ENCODE peak calls at places on chromosome 22, in four cellular contexts. V is HepG2, T is HCT116, A is K562. S is an unnamed sample.

GRCh38 chr22:28398987-28399386 is 280.7 kb downstream of the TTC28 start:
- DNase-seq in T (no peak), A (no peak), V (no peak), S (no peak)

GRCh38 chr22:32826537-32826936 is 25.0 kb downstream of the TIMP3 start:
- DNase-seq in A (no peak), V (no peak), T (no peak), S (no peak)

GRCh38 chr22:30324008-30324730 is 2.6 kb downstream of the TBC1D10A start:
- DNase-seq in V (no peak), A (no peak), T (no peak), S (peak; percentile 57)

GRCh38 chr22:29700949-29701927 is 18.6 kb upstream of the CABP7 start:
- DNase-seq in V (peak; percentile 37), T (peak; percentile 51), A (peak; percentile 67), S (peak; percentile 47)

GRCh38 chr22:43392385-43392989 is 19.3 kb upstream of the MPPED1 start:
- DNase-seq in V (no peak), T (no peak), A (no peak), S (no peak)

GRCh38 chr22:38943181-38943580 is 14.2 kb upstream of the APOBEC3A start:
- DNase-seq in A (no peak), T (no peak), V (no peak), S (no peak)

GRCh38 chr22:30332551-30332950 is 5.8 kb upstream of the TBC1D10A start:
- DNase-seq in V (no peak), A (no peak), T (no peak), S (no peak)

GRCh38 chr22:29330753-29331152 is 15.3 kb upstream of the RASL10A start:
- DNase-seq in A (no peak), V (no peak), T (no peak), S (no peak)

GRCh38 chr22:40210814-40211213 is 33.1 kb downstream of the TNRC6B start:
- DNase-seq in T (no peak), V (no peak), A (no peak), S (peak; percentile 36)

GRCh38 chr22:24146791-24147353 is 34.4 kb upstream of the SUSD2 start:
- DNase-seq in A (no peak), V (no peak), T (no peak), S (no peak)

GRCh38 chr22:32080904-32081303 is 37.8 kb downstream of the SLC5A1 start:
- DNase-seq in A (peak; percentile 47), T (peak; percentile 59), V (peak; percentile 47), S (peak; percentile 42)

GRCh38 chr22:47161631-47162030 is 399.2 kb downstream of the TBC1D22A start:
- DNase-seq in V (no peak), A (no peak), T (no peak), S (no peak)

GRCh38 chr22:44111562-44112155 is 69.1 kb upstream of the PARVG start:
- DNase-seq in T (no peak), A (no peak), V (no peak), S (no peak)

GRCh38 chr22:38239101-38239761 is 33.6 kb downstream of the TMEM184B start:
- DNase-seq in V (no peak), T (no peak), A (no peak), S (no peak)

GRCh38 chr22:38835888-38836301 is 7.9 kb downstream of the NPTXR start:
- DNase-seq in T (no peak), V (no peak), A (no peak), S (no peak)

DNA sequence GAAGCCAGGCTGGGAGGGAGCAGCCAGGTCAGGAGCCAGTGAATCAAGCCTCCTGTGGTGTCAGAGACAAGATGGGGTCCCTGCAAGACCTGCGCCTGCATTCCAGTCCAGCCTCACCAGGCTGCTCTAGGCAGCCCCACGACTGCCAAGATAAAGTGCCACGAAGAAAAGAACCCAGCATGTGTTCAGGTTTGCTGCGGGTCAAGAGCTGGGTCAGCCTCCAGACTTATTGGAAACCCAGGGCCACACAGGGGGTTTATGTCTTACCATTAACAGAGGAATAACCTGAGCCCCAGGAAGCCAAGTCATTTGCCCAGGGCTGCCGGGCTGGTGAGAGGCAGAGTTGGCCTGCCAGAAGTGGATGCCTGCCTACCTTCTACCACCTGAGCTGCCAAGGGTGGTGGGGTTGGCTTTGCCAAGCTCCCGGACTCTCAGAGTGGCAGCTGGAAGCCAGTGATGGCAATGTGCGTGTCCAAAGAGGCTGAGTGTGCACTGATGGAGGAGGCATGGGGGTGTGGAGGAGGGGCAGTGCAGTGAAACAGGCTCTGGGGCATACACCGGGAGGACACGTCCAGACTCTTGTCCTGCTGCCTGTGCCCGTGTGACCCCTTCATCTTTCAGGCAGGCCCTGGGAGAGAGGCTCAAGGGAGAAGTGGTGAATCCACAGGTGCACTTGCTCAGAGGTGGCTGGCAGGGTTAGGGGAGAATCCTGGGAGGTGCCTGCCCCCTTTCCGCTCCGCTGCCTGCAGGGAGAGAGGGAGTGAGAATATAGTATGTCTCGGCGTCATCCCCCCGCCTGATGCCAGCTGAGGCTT is 1.7 kb downstream of the RASD2 start:
- DNase-seq in A (no peak), T (no peak), V (no peak), S (no peak)
- TF ChIP-seq REST in A (no peak), T (no peak), V (no peak), S (no peak)

DNA sequence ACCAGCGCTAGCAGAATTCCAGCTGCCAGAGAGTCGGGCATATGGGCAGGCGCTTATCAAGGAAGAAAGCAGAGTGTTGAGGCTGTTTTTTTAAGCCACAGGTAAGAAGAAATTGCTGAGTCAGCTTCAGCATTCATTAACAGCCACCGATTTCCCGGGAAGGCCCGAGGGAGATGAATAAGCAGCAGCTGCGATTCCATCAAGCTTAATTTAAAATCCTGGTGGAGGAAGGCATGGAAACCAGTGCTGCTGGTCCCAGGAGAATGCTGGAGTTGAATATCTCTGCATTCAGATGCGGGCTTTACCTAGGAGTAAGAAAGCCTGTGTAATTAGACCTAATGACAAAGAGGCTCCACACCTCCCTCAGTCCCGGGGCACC is 168.8 kb downstream of the BRD1 start:
- DNase-seq in A (no peak), T (no peak), V (no peak), S (no peak)
- TF ChIP-seq REST in A (no peak), T (no peak), V (no peak), S (no peak)

DNA sequence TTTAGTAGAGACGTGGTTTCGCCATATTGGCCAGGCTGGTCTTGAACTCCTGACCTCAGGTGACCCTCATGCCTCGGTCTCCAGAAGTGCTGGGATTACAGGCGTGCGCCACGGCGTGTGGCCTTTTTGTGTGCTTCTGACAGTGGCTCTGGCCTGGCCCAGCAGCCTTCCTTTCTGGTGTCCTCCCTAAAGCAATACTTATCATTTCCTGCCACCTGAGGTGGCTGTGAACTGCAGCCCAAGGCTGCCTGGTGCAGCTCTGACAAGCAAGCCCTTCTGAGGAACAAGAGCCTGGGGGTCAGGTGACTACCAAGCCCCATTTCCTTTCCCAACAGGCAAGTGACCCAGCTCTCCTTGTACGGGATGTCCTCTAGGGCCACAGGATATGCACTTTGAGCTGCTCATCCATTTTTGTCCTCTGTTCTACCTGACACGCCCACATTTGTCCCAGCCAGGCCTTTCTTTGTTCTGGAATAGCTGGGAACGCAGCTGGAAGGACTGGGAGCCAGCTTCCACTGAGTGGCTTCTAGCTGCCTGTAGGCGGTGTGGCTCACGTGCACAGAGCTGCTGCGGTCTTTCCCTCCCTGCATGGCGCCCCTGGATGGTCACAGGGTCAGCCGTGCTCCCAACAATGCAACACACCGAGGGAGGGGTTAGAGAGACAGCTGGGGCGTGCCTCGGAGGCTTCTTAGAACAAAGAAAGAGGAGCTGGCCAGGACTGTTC is 12.3 kb upstream of the BID start:
- DNase-seq in A (peak; percentile 94), T (no peak), V (peak; percentile 91), S (no peak)
- TF ChIP-seq REST in A (peak; percentile 7), T (no peak), V (no peak), S (no peak)

DNA sequence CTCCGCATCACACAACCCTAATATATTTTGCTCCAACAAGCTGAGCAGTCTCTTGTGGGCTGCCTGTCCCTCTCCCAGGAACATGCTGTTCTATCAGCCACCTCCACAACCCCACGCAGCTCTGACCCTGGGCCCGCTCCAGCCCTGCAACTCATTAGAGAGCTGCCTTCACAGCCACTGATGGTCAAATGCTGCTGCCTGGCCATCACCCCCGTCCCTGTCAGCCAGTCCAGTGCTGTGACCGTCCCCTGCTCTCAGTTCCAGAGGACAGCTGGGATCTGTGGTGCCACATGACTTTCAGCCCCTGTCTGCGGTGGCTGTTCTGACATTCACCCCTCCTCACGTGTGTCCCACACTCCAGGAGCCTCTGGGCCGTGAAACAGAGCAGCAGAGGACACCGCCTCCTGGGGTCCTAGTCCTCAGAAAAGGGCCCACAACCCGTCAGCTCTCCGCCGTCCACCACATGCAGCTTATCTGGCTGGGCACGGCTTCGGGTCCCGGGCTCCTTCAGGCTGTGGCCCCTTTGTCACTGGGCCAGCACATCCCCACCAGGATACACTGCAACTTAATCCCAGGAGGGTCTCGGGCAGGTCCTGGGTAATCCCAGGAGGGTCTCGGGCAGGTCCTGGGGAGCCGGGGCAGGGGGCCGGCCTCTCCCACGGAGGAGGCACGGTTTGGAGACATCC is 14.9 kb downstream of the CRELD2 start:
- DNase-seq in A (peak; percentile 29), V (no peak), T (no peak), S (no peak)
- TF ChIP-seq REST in A (no peak), V (no peak), T (no peak), S (no peak)

GRCh38 chr22:17269607-17270261 is 50.5 kb upstream of the ADA2 start:
- DNase-seq in T (no peak), A (no peak), V (no peak), S (no peak)
- TF ChIP-seq REST in T (no peak), A (no peak), V (no peak), S (no peak)

DNA sequence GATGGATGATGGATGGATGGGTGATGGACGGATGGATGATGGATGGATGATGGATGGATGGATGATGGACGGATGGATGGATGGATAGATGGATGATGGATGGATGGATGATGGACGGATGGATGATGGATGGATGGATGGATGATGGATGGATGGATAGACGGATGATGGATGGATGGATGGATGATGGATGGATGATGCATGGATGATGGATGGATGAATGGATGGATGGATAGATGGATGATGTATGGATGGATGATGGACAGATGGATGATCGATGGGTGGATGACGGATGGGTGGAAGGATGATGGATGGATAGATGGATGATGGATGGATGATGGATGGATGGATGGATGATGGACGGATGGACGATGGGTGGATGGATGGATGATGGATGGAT is 21.1 kb downstream of the KCTD17 start:
- DNase-seq in A (no peak), V (no peak), T (no peak), S (no peak)
- TF ChIP-seq REST in A (no peak), V (no peak), T (no peak), S (no peak)